ENCODE peak calls at places on chromosomes 5 and 9, in six cellular contexts. Y, T, J, V, P and K are unnamed samples. For H3K4me1, the result is how much of the 10 kb centered on the place peaks cover.

GRCh38 chr5:129395247-129395646 is 64.9 kb upstream of the ADAMTS19 start:
- DNase-seq in P (no peak), J (no peak), V (no peak), Y (no peak), T (no peak), K (no peak)

GRCh38 chr5:86909461-86909881 is 291.7 kb downstream of the COX7C start:
- DNase-seq in J (no peak), T (no peak), Y (peak), P (no peak), V (no peak), K (no peak)

GRCh38 chr5:158869092-158869491 is 230.6 kb downstream of the EBF1 start:
- DNase-seq in V (no peak), P (no peak), T (no peak), Y (no peak), J (no peak), K (peak)

GRCh38 chr9:76302947-76303550 is 91.2 kb downstream of the RFK start:
- DNase-seq in V (no peak), J (no peak), Y (peak), P (peak), T (peak), K (no peak)

GRCh38 chr9:19564396-19565061 is 155.7 kb downstream of the ACER2 start:
- DNase-seq in V (no peak), P (no peak), T (no peak), Y (no peak), J (no peak), K (no peak)

GRCh38 chr5:155872801-155873200 is 454.2 kb upstream of the SGCD start:
- DNase-seq in V (no peak), J (no peak), P (no peak), Y (peak), T (no peak), K (no peak)

GRCh38 chr9:573551-574410 is 267.7 kb upstream of the DMRT1 start:
- DNase-seq in V (no peak), T (no peak), P (no peak), J (no peak), Y (no peak), K (peak)

GRCh38 chr5:97044057-97044456 is 98.4 kb downstream of the LIX1 start:
- DNase-seq in Y (peak), P (no peak), T (no peak), V (no peak), J (no peak), K (peak)

GRCh38 chr9:4547016-4547415 is 56.7 kb downstream of the SLC1A1 start:
- DNase-seq in J (no peak), P (no peak), T (no peak), V (no peak), Y (peak), K (no peak)

GRCh38 chr5:96196890-96197289 is 235.2 kb upstream of the ELL2 start:
- DNase-seq in T (no peak), V (no peak), Y (no peak), J (no peak), P (no peak), K (no peak)

GRCh38 chr5:74517700-74518099 is 122.8 kb downstream of the ENC1 start:
- DNase-seq in V (no peak), T (no peak), P (no peak), J (no peak), Y (peak), K (no peak)

GRCh38 chr5:77923666-77924065 is 147.5 kb upstream of the TBCA start:
- DNase-seq in P (no peak), T (no peak), V (no peak), J (no peak), Y (no peak), K (no peak)

GRCh38 chr5:121273818-121274433 is 577.8 kb upstream of the FTMT start:
- DNase-seq in V (no peak), J (no peak), Y (peak), P (no peak), T (peak), K (no peak)

GRCh38 chr5:89067362-89067761 is 184.4 kb upstream of the MEF2C start:
- DNase-seq in T (no peak), P (no peak), J (no peak), Y (no peak), V (no peak), K (no peak)

GRCh38 chr5:103120607-103121200 is 603 bp downstream of the PPIP5K2 start:
- DNase-seq in J (no peak), T (no peak), V (no peak), P (no peak), Y (peak), K (peak)

GRCh38 chr9:1285526-1285925 is 235.4 kb downstream of the DMRT2 start:
- DNase-seq in T (no peak), Y (no peak), J (no peak), P (no peak), V (no peak), K (no peak)

GRCh38 chr9:806285-807156 is 35.0 kb upstream of the DMRT1 start:
- DNase-seq in V (no peak), T (peak), P (no peak), Y (peak), J (no peak), K (no peak)

GRCh38 chr9:134455951-134456739 is 129.9 kb downstream of the RXRA start:
- DNase-seq in J (peak), V (peak), T (peak), Y (peak), P (peak), K (no peak)

GRCh38 chr9:134455010-134455409 is 128.8 kb downstream of the RXRA start:
- DNase-seq in J (no peak), V (no peak), P (no peak), T (no peak), Y (no peak), K (no peak)

GRCh38 chr9:134454386-134454978 is 128.2 kb downstream of the RXRA start:
- DNase-seq in V (no peak), Y (no peak), P (no peak), J (no peak), T (no peak), K (no peak)

GRCh38 chr9:134456740-134457315 is 130.6 kb downstream of the RXRA start:
- DNase-seq in T (no peak), P (no peak), J (no peak), V (no peak), Y (no peak), K (no peak)

DNA sequence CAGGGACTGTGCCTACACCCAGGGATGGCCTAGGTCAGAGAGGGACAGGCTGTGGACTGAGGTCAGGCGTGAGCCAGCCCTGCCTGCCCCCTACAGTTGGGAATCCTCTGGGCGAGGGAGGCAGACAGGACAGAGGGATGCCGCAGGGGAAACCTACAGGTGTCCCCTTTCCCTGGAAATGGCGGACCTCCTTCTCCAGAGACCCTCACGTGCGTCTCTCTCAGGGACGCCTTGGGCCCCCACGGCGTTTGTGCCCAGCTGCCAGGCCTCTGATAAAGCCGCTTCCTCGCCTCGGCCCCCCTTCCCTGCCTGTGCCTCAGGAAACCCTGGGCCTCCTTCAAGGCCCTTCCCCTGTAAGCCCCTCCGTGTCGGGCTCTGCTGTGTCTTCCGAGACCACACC is 129.3 kb downstream of the RXRA start:
- DNase-seq in T (no peak), P (no peak), J (no peak), Y (no peak), V (no peak), K (no peak)
- H3K27ac ChIP-seq in T (peak), P (peak), J (peak), Y (peak), V (peak), K (peak)

GRCh38 chr5:17217421-17218352 is at the start of gene BASP1:
- DNase-seq in V (peak), P (peak), J (peak), T (peak), Y (peak), K (peak)
- H3K4me3 ChIP-seq in V (peak), P (peak), J (peak), T (peak), Y (peak), K (peak)

DNA sequence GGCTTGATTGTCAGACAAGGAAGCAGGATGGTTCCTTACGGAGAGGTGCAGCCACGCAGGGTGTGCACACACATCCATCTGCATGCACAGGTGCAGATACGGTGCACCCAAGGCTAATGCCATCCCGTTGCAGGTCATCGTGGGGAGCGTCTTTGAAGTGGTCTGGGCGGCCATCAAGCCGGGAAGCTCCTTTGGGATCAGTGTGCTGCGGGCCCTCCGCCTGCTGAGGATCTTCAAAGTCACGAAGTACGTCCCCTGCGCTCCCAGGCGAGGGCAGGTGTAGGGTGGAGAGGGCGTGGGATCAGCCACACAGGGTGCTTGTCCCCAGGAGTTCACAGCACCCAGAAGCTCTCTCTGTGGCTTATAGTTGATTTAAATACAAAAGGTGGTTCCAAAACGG is 106.4 kb downstream of the CACNA1B start:
- DNase-seq in P (no peak), J (no peak), T (no peak), Y (no peak), V (no peak), K (no peak)
- H3K4me1 ChIP-seq in P (under half), J (under half), T (under half), Y (under half), V (under half), K (under half)

GRCh38 chr5:132487841-132488555 is 2.6 kb downstream of the IRF1 start:
- DNase-seq in J (peak), Y (no peak), V (no peak), T (no peak), P (no peak), K (peak)

GRCh38 chr5:132485641-132486317 is 4.8 kb downstream of the IRF1 start:
- DNase-seq in V (no peak), P (no peak), J (peak), Y (no peak), T (no peak), K (peak)

GRCh38 chr5:132488590-132488989 is 2.0 kb downstream of the IRF1 start:
- DNase-seq in T (no peak), V (no peak), Y (no peak), J (no peak), P (no peak), K (no peak)

GRCh38 chr5:132487095-132487428 is 3.5 kb downstream of the IRF1 start:
- DNase-seq in V (no peak), J (peak), P (no peak), T (no peak), Y (no peak), K (peak)

DNA sequence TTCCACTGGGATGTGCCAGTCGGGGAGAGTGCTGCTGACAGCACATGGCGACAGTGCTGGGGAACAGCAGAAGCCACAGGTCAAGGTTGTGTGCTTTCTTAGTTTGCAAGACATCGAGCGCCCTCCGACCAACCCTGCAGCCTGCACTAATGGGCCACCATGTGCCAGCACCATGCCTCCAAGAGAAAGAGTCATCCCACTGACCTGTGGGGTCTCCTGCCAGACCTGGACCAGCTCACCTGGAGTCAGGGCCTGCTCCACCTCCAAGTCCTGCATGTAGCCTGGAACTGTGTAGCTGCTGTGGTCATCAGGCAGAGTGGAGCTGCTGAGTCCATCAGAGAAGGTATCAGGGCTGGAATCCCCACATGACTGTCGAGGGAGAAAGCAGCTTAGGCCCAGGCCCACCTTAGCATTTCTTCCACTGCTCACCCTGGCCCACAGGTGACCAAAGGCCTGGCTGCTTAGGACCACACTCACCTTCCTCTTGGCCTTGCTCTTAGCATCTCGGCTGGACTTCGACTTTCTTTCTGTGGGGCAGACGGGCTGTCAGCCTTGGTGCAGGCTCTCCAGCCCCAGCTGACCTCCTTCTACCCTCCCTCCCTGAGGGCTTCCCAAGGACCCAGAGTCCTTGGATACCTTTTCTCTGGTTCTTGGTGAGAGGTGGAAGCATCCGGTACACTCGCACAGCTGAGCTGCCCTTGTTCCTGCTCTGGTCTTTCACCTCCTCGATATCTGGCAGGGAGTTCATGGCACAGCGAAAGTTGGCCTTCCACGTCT is 4.1 kb downstream of the IRF1 start:
- DNase-seq in V (no peak), Y (no peak), P (no peak), J (peak), T (no peak), K (peak)
- H3K27ac ChIP-seq in V (no peak), Y (no peak), P (no peak), J (peak), T (no peak), K (no peak)

GRCh38 chr5:132639706-132640130 is 18.3 kb upstream of the IL13 start:
- DNase-seq in V (no peak), J (no peak), T (no peak), Y (no peak), P (no peak), K (no peak)
- H3K4me3 ChIP-seq in V (no peak), J (no peak), T (no peak), Y (no peak), P (no peak), K (no peak)

DNA sequence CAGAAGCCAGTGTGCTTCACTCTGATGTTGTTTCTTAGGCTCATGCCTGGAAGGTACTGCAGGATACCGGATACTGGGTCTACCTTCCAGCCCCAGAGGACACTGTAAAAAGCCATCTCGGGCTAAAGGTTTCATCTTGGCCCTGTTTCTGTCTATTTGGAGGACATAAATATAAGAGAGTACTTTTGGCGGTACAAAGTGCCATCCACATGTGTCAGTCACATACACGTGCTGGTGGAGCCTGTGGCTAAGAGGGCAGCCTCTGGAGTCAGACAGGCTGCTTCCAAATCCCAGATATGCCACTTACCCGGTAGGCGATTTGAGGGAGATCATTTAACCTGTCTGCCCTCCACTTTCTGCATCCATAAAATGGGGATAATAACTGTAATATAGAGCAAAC is 160.4 kb downstream of the NR3C1 start:
- DNase-seq in Y (no peak), J (no peak), V (no peak), T (no peak), P (no peak), K (no peak)
- H3K4me1 ChIP-seq in Y (under half), J (under half), V (under half), T (half or more), P (under half), K (under half)

GRCh38 chr5:68264024-68264956 is 48.7 kb downstream of the PIK3R1 start:
- DNase-seq in T (no peak), Y (peak), V (no peak), P (peak), J (no peak), K (no peak)
- H3K27ac ChIP-seq in T (no peak), Y (peak), V (peak), P (peak), J (peak), K (no peak)